ENCODE peak calls at places on chromosomes 7 and 10, in eight cellular contexts. Y is HCT116; F is activated CD4-positive, CD25-positive, alpha-beta regulatory T cell; H is stimulated activated CD8-positive, alpha-beta memory T cell treated with anti-CD3 and anti-CD28 coated beads, Interleukin-2, amount 100 ng/mL, for 48 hours; Z is activated CD8-positive, alpha-beta memory T cell treated with anti-CD3 and anti-CD28 coated beads, Interleukin-2, amount 50 U/mL, for 48 hours; P is MG63; V is activated CD4-positive, alpha-beta T cell treated with anti-CD3 and anti-CD28 coated beads for 24 hours; T is heart right ventricle. J is an unnamed sample.

GRCh38 chr10:31693499-31693898 is 235.1 kb downstream of the ARHGAP12 start:
- DNase-seq in Y (no peak), T (no peak), F (no peak), Z (no peak), P (no peak), H (no peak), V (no peak), J (no peak)

GRCh38 chr7:55177589-55178261 is 158.9 kb downstream of the EGFR start:
- DNase-seq in V (no peak), Y (no peak), F (no peak), P (no peak), H (no peak), T (peak; percentile 66), Z (no peak), J (peak; percentile 51)

GRCh38 chr10:80192553-80192952 is 12.8 kb downstream of the ANXA11 start:
- DNase-seq in T (no peak), P (no peak), Z (no peak), F (no peak), H (no peak), V (no peak), Y (no peak), J (no peak)

GRCh38 chr10:1668347-1668746 is 69.0 kb downstream of the ADARB2 start:
- DNase-seq in Z (no peak), V (no peak), Y (no peak), P (no peak), H (no peak), F (no peak), T (no peak), J (no peak)

GRCh38 chr7:100015232-100016208 is at the start of gene ZKSCAN1:
- DNase-seq in Z (peak; percentile 88), Y (peak; percentile 88), V (peak; percentile 75), H (peak; percentile 72), F (peak; percentile 61), P (peak; percentile 84), T (peak; percentile 89), J (peak; percentile 84)

GRCh38 chr7:36865019-36865418 is 140.7 kb upstream of the AOAH start:
- DNase-seq in F (no peak), Y (no peak), P (no peak), H (no peak), T (no peak), Z (no peak), V (no peak), J (no peak)

GRCh38 chr7:2948794-2949193 is 94.9 kb downstream of the CARD11 start:
- DNase-seq in Z (no peak), T (no peak), Y (no peak), F (no peak), P (no peak), V (no peak), H (no peak), J (no peak)

GRCh38 chr10:13961096-13961495 is 369.6 kb downstream of the FRMD4A start:
- DNase-seq in F (no peak), V (no peak), H (no peak), P (peak; percentile 80), Y (no peak), Z (no peak), T (no peak), J (no peak)

GRCh38 chr7:50270531-50271018 is 33.9 kb upstream of the IKZF1 start:
- DNase-seq in F (no peak), Y (no peak), Z (no peak), P (no peak), T (no peak), H (no peak), V (no peak), J (no peak)

GRCh38 chr10:91587710-91588638 is 44.9 kb downstream of the PPP1R3C start:
- DNase-seq in V (no peak), H (no peak), Y (no peak), T (peak; percentile 25), F (no peak), Z (no peak), P (peak; percentile 67), J (no peak)

GRCh38 chr7:14685112-14685511 is 217.4 kb downstream of the DGKB start:
- DNase-seq in V (no peak), F (no peak), Z (no peak), Y (no peak), P (no peak), T (no peak), H (no peak), J (no peak)

GRCh38 chr10:22713853-22714523 is 390 bp downstream of the PIP4K2A start:
- DNase-seq in H (peak; percentile 25), Y (no peak), P (peak; percentile 21), V (peak; percentile 21), Z (peak; percentile 76), T (peak; percentile 20), F (no peak), J (peak; percentile 33)

GRCh38 chr10:33334839-33335549 is 527 bp upstream of the NRP1 start:
- DNase-seq in F (no peak), T (peak; percentile 87), Z (peak; percentile 80), P (peak; percentile 76), V (no peak), Y (peak; percentile 24), H (no peak), J (peak; percentile 83)

GRCh38 chr7:104978460-104978859 is 35.5 kb upstream of the KMT2E start:
- DNase-seq in V (no peak), F (no peak), H (no peak), P (peak; percentile 33), Y (no peak), T (peak; percentile 71), Z (no peak), J (no peak)

GRCh38 chr7:74048999-74049599 is 21.1 kb downstream of the ELN start:
- DNase-seq in Z (no peak), V (no peak), T (no peak), F (no peak), Y (no peak), H (no peak), P (no peak), J (no peak)

GRCh38 chr7:133649593-133649992 is 396.7 kb downstream of the EXOC4 start:
- DNase-seq in Z (no peak), V (no peak), T (no peak), Y (no peak), F (no peak), H (no peak), P (no peak), J (no peak)